ENCODE peak calls at places on chromosomes 2 and 18, in six cellular contexts. N is GM12892, O is sigmoid colon, B is transverse colon, U is GM23338, L is spleen. A is an unnamed sample.
A peak's percentile ranks its signal among the peaks of the same experiment; 100 is the strongest.

GRCh38 chr2:239956818-239957261 is 68.3 kb downstream of the NDUFA10 start:
- DNase-seq in N (no peak), O (peak; percentile 61), B (no peak), U (no peak), L (peak; percentile 55), A (no peak)

GRCh38 chr2:42974697-42975357 is 182.4 kb upstream of the HAAO start:
- DNase-seq in N (no peak), O (peak; percentile 89), B (peak; percentile 79), U (peak; percentile 86), L (peak; percentile 91), A (peak; percentile 6)

GRCh38 chr2:29987141-29987540 is 65.8 kb upstream of the ALK start:
- DNase-seq in N (no peak), O (no peak), B (no peak), U (no peak), L (no peak), A (no peak)

GRCh38 chr18:41666251-41666650 is 288.8 kb upstream of the PIK3C3 start:
- DNase-seq in N (no peak), O (no peak), B (no peak), U (no peak), L (no peak), A (no peak)

GRCh38 chr2:216692636-216693413 is 2.5 kb downstream of the IGFBP5 start:
- DNase-seq in N (no peak), O (peak; percentile 97), B (peak; percentile 77), U (peak; percentile 84), L (no peak), A (peak; percentile 38)

GRCh38 chr2:120749506-120750431 is 14.1 kb downstream of the GLI2 start:
- DNase-seq in N (no peak), O (peak; percentile 49), B (no peak), U (no peak), L (peak; percentile 54), A (no peak)

GRCh38 chr18:44715245-44715644 is 34.6 kb downstream of the SETBP1 start:
- DNase-seq in N (no peak), O (peak; percentile 93), B (peak; percentile 47), U (no peak), L (no peak), A (no peak)

GRCh38 chr18:48834421-48835011 is 116.2 kb downstream of the SMAD7 start:
- DNase-seq in N (peak; percentile 65), O (peak; percentile 89), B (peak; percentile 69), U (no peak), L (peak; percentile 91), A (peak; percentile 74)

GRCh38 chr2:109171444-109172334 is 42.7 kb downstream of the SH3RF3 start:
- DNase-seq in N (no peak), O (peak; percentile 93), B (peak; percentile 54), U (no peak), L (no peak), A (no peak)

GRCh38 chr2:120397362-120397811 is 51.5 kb downstream of the INHBB start:
- DNase-seq in N (no peak), O (no peak), B (no peak), U (no peak), L (no peak), A (no peak)

GRCh38 chr18:46946656-46947282 is 29.4 kb downstream of the KATNAL2 start:
- DNase-seq in N (peak; percentile 47), O (peak; percentile 81), B (peak; percentile 64), U (peak; percentile 98), L (peak; percentile 87), A (no peak)

GRCh38 chr2:131656816-131657633 is 129.3 kb downstream of the CCDC74A start:
- DNase-seq in N (no peak), O (no peak), B (no peak), U (no peak), L (no peak), A (no peak)

GRCh38 chr2:16051046-16051489 is 110.7 kb downstream of the MYCN start:
- DNase-seq in N (no peak), O (no peak), B (no peak), U (no peak), L (no peak), A (no peak)

GRCh38 chr2:72919414-72920316 is 2.3 kb downstream of the EMX1 start:
- DNase-seq in N (no peak), O (peak; percentile 3), B (no peak), U (peak; percentile 76), L (no peak), A (no peak)

GRCh38 chr2:204947448-204947847 is 402.2 kb downstream of the PARD3B start:
- DNase-seq in N (no peak), O (no peak), B (no peak), U (no peak), L (no peak), A (no peak)

GRCh38 chr2:232147440-232148077 is 186.0 kb downstream of the DIS3L2 start:
- DNase-seq in N (no peak), O (no peak), B (no peak), U (no peak), L (no peak), A (no peak)

GRCh38 chr2:42430188-42430587 is 63.6 kb downstream of the KCNG3 start:
- DNase-seq in N (no peak), O (no peak), B (no peak), U (no peak), L (no peak), A (no peak)

GRCh38 chr2:19070866-19071265 is 287.6 kb downstream of the OSR1 start:
- DNase-seq in N (no peak), O (no peak), B (no peak), U (no peak), L (no peak), A (no peak)
- TF ChIP-seq POLR2AphosphoS5 in N (no peak), O (peak; percentile 48), B (no peak), U (no peak), L (no peak), A (no peak)

GRCh38 chr2:74576151-74576755 is 21.7 kb downstream of the DOK1 start:
- DNase-seq in N (no peak), O (no peak), B (no peak), U (no peak), L (no peak), A (no peak)
- TF ChIP-seq POLR2AphosphoS5 in N (no peak), O (no peak), B (no peak), U (no peak), L (no peak), A (no peak)

GRCh38 chr2:236968101-236968886 is 117.4 kb upstream of the COPS8 start:
- DNase-seq in N (no peak), O (no peak), B (peak; percentile 53), U (no peak), L (peak; percentile 83), A (no peak)
- TF ChIP-seq POLR2AphosphoS5 in N (no peak), O (no peak), B (no peak), U (no peak), L (peak; percentile 29), A (no peak)

DNA sequence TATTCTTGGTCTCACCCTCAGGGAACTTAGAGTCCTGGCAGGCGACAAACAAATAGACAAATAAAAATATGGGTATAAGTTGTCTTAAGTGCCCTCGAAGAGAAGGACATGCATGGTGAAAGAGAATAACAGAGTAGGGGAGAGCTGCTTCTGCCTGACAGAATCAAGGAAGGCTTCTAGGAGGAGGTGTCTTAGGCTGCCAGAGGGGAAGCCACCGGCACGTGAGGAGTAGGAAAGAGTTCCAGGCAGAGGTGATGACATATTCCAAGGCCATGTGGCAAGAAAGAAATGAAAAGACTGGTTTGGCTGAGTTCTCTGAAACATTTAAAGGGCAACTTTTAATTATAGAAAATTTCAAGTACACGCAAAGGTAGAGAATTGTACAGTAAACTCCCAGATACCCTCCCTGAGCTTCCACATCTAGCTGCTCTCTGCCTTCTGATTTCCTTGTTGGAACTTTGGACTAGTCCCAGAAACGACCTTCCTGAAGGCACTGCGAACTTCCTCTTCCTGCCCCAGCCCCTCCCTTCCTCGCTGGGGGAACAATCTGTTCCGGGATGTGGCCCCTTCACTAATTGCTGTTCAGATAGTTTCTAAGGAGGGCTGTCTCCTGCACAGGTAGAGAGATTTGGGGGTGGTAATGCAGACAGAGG is 91.7 kb downstream of the DYSF start:
- DNase-seq in N (no peak), O (peak; percentile 58), B (peak; percentile 53), U (no peak), L (peak; percentile 74), A (no peak)
- TF ChIP-seq POLR2AphosphoS5 in N (no peak), O (peak; percentile 34), B (no peak), U (no peak), L (no peak), A (peak; percentile 79)

DNA sequence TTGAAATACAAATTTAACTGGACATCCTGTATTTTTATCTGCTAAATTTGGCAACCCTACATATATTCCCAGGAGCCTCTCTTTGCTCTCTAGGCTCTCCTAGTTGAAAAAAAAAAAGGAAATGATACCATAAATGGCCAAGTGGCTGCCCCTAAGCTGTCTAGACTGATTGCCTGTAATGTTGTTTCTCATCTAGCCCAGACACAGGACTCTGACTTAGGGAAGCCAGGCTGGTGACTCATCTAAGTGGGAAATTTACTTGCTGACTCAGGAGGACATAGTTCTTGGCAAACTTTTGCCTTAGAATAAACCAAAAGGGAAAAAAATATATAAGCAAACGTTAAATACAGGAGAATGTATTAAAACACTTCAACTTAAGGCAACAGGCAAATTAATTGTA is 14.6 kb upstream of the ITGAV start:
- DNase-seq in N (no peak), O (no peak), B (no peak), U (peak; percentile 49), L (no peak), A (peak; percentile 83)
- TF ChIP-seq POLR2AphosphoS5 in N (no peak), O (peak; percentile 86), B (peak; percentile 44), U (no peak), L (no peak), A (peak; percentile 35)

GRCh38 chr2:18446715-18447114 is 113.7 kb downstream of the RDH14 start:
- DNase-seq in N (no peak), O (no peak), B (no peak), U (no peak), L (no peak), A (no peak)

GRCh38 chr2:18444806-18445205 is 115.6 kb downstream of the RDH14 start:
- DNase-seq in N (no peak), O (no peak), B (no peak), U (no peak), L (no peak), A (no peak)

GRCh38 chr2:18440777-18441176 is 119.7 kb downstream of the RDH14 start:
- DNase-seq in N (no peak), O (no peak), B (no peak), U (no peak), L (no peak), A (no peak)

GRCh38 chr2:18441583-18441982 is 118.9 kb downstream of the RDH14 start:
- DNase-seq in N (no peak), O (no peak), B (no peak), U (no peak), L (no peak), A (no peak)

DNA sequence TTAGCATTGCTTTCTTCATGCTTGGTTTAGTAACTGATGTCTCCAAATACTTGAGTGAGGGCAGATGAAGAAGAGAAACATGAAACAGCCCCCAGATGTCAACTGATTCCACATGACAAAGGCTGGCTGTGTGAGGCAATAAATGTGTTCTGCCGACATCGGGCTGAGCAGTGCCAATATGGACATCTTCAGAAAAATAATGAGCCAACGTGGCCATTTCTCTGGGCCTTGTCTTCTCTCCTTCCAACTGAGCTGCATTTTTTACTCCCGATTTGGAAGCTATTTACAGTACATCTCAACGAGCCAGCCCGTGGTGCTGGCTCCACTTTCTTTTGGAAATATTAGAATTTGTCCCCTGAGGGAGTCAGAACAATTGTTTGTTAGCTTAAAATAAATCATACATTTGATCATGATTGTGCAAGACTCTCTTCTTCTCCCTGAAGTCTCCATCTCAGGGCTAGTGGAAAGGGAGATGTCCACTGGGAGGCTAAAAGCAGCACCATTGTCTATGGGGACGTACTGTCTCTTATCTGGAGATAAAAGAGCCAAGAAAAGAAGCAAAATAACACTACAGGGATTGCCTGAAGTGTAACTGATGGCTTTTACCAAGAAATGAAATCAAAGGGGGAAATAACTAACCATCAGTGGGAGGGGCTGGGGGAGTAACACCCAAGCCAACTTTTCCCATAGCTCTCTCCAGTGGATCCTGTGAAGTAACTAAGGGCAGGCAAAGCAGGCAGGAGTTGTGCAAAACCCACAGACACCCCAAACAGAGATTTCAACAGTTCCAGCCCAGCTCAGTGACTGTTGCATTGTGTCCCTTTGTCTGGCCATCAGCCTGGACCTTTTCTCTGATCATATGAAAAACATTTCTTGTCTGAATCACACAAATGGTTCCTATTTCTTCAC is 114.8 kb downstream of the RDH14 start:
- DNase-seq in N (no peak), O (peak; percentile 84), B (no peak), U (no peak), L (no peak), A (no peak)
- TF ChIP-seq POLR2AphosphoS5 in N (no peak), O (peak; percentile 53), B (peak; percentile 11), U (no peak), L (no peak), A (no peak)